ENCODE peak calls at places on chromosomes 6 and 20, in five cellular contexts. A is esophagus muscularis mucosa, N is AG09309, J is adrenal gland, H is psoas muscle. L is an unnamed sample.

GRCh38 chr6:111982681-111983080 is 71.2 kb upstream of the CCN6 start:
- DNase-seq in A (no peak), N (no peak), J (no peak), H (no peak), L (no peak)

GRCh38 chr20:32205502-32206382 is 1.8 kb downstream of the PLAGL2 start:
- DNase-seq in A (no peak), N (no peak), J (no peak), H (no peak), L (no peak)

GRCh38 chr6:35776364-35777215 is at the start of gene CLPSL2:
- DNase-seq in A (no peak), N (no peak), J (no peak), H (no peak), L (no peak)

GRCh38 chr6:88815491-88815890 is 147.9 kb downstream of the RNGTT start:
- DNase-seq in A (no peak), N (no peak), J (no peak), H (no peak), L (no peak)

GRCh38 chr6:126100386-126100785 is 114.0 kb downstream of the TRMT11 start:
- DNase-seq in A (peak), N (no peak), J (no peak), H (no peak), L (no peak)

GRCh38 chr6:112308476-112308875 is 38.7 kb upstream of the RFPL4B start:
- DNase-seq in A (no peak), N (peak), J (no peak), H (peak), L (no peak)

GRCh38 chr6:2179950-2180349 is 65.5 kb downstream of the GMDS start:
- DNase-seq in A (no peak), N (no peak), J (no peak), H (no peak), L (no peak)

GRCh38 chr6:117531346-117531745 is 48.9 kb downstream of the DCBLD1 start:
- DNase-seq in A (no peak), N (no peak), J (no peak), H (no peak), L (no peak)

GRCh38 chr6:79946242-79946641 is 1.1 kb downstream of the ELOVL4 start:
- DNase-seq in A (no peak), N (no peak), J (no peak), H (no peak), L (no peak)

GRCh38 chr20:58017237-58017969 is 211.1 kb downstream of the ANKRD60 start:
- DNase-seq in A (no peak), N (peak), J (no peak), H (no peak), L (peak)

GRCh38 chr6:106275692-106276091 is 49.9 kb downstream of the ATG5 start:
- DNase-seq in A (no peak), N (no peak), J (no peak), H (no peak), L (no peak)

GRCh38 chr6:11392778-11393507 is 144.6 kb upstream of the TMEM170B start:
- DNase-seq in A (no peak), N (no peak), J (peak), H (no peak), L (no peak)

GRCh38 chr6:53568776-53569616 is 24.1 kb upstream of the GCLC start:
- DNase-seq in A (no peak), N (no peak), J (no peak), H (no peak), L (no peak)

GRCh38 chr6:53564401-53565065 is 19.6 kb upstream of the GCLC start:
- DNase-seq in A (no peak), N (no peak), J (no peak), H (no peak), L (no peak)

GRCh38 chr6:53566755-53567154 is 21.9 kb upstream of the GCLC start:
- DNase-seq in A (no peak), N (no peak), J (no peak), H (no peak), L (no peak)

GRCh38 chr6:53567701-53568100 is 22.8 kb upstream of the GCLC start:
- DNase-seq in A (no peak), N (no peak), J (no peak), H (no peak), L (no peak)

DNA sequence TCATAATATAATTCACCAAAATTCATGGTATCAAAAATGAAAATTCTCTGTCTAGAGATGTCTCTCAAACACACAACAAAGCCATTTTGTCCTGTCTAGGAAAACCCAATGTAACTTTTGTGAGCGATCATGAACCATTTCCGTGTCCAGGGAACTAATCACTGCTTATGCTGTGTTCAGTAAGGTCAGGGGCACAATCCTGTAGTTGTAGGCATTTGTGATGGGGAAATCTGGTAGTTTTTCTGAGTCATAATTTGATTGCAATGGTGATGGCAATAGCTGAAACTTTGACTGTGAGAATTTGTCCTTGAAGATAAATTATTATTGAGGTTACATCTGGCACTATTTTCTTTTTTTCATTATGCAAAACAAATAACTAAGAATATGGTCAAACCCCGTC is 21.0 kb upstream of the GCLC start:
- DNase-seq in A (no peak), N (no peak), J (peak), H (no peak), L (no peak)
- TF ChIP-seq CTCF in A (no peak), N (no peak), J (no peak), H (no peak), L (no peak)

GRCh38 chr6:136738178-136739057 is 53.9 kb downstream of the MAP3K5 start:
- DNase-seq in A (no peak), N (no peak), J (peak), H (no peak), L (no peak)

GRCh38 chr6:136740050-136740974 is 52.0 kb downstream of the MAP3K5 start:
- DNase-seq in A (no peak), N (no peak), J (no peak), H (no peak), L (no peak)

GRCh38 chr6:136737343-136738177 is 54.7 kb downstream of the MAP3K5 start:
- DNase-seq in A (no peak), N (peak), J (peak), H (no peak), L (no peak)

GRCh38 chr6:136739071-136739470 is 53.2 kb downstream of the MAP3K5 start:
- DNase-seq in A (no peak), N (no peak), J (no peak), H (no peak), L (no peak)

GRCh38 chr6:136739501-136739900 is 52.8 kb downstream of the MAP3K5 start:
- DNase-seq in A (no peak), N (no peak), J (no peak), H (no peak), L (no peak)
- TF ChIP-seq CTCF in A (no peak), N (no peak), J (no peak), H (no peak), L (no peak)

GRCh38 chr6:155495011-155495768 is 39.6 kb upstream of the NOX3 start:
- DNase-seq in A (no peak), N (peak), J (peak), H (peak), L (no peak)
- TF ChIP-seq CTCF in A (no peak), N (peak), J (peak), H (peak), L (peak)

GRCh38 chr6:25637946-25638345 is 14.1 kb upstream of the SCGN start:
- DNase-seq in A (no peak), N (no peak), J (no peak), H (no peak), L (no peak)
- TF ChIP-seq CTCF in A (no peak), N (no peak), J (no peak), H (no peak), L (no peak)

GRCh38 chr20:6116763-6117162 is 6.1 kb downstream of the FERMT1 start:
- DNase-seq in A (no peak), N (no peak), J (no peak), H (no peak), L (no peak)
- TF ChIP-seq CTCF in A (no peak), N (no peak), J (no peak), H (no peak), L (no peak)

GRCh38 chr6:56050530-56050929 is 175.1 kb upstream of the BMP5 start:
- DNase-seq in A (no peak), N (no peak), J (no peak), H (no peak), L (no peak)
- TF ChIP-seq CTCF in A (no peak), N (no peak), J (no peak), H (no peak), L (no peak)

GRCh38 chr6:62615366-62616015 is 329.5 kb upstream of the KHDRBS2 start:
- DNase-seq in A (no peak), N (no peak), J (no peak), H (no peak), L (no peak)
- TF ChIP-seq CTCF in A (no peak), N (no peak), J (no peak), H (no peak), L (no peak)

GRCh38 chr6:143583542-143584330 is 72.2 kb upstream of the FUCA2 start:
- DNase-seq in A (no peak), N (no peak), J (no peak), H (no peak), L (no peak)

GRCh38 chr6:143578054-143578453 is 66.5 kb upstream of the FUCA2 start:
- DNase-seq in A (no peak), N (no peak), J (no peak), H (no peak), L (no peak)

GRCh38 chr6:143586557-143586956 is 75.0 kb upstream of the FUCA2 start:
- DNase-seq in A (no peak), N (no peak), J (peak), H (no peak), L (no peak)

GRCh38 chr6:143579703-143580102 is 68.2 kb upstream of the FUCA2 start:
- DNase-seq in A (no peak), N (peak), J (peak), H (peak), L (no peak)

DNA sequence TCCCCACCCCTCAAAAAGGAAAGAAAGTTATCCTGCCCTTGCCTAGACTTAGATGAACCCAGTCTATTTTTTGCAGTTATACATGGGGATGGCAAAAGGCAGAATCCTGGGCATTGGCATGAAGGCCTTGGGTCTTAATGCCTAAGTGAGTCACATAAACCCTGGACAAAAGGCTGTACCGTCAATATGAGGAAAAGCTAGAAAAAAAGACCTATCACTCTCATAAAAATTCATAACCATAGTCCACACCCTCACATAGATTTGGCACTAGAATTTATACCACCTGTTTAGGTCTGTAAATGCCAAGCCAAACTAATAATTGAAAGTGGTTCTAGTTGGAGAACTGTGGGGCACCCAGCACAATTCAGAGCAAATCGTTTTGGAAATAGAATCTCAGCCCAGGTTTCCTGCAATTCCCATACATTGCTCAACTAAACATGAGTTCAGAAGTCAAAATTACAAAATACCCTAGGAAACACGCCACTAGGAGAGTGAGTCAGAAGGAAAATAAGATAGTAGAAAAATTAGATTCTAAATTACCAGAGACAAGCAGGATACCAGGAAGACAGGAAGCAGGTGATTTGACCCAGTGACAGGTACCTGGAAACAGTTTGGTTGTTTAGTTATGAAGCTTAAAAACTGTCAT is 70.4 kb upstream of the FUCA2 start:
- DNase-seq in A (no peak), N (no peak), J (no peak), H (no peak), L (no peak)
- TF ChIP-seq CTCF in A (no peak), N (no peak), J (no peak), H (no peak), L (no peak)

GRCh38 chr20:45238139-45238538 is 16.2 kb downstream of the SLPI start:
- DNase-seq in A (no peak), N (no peak), J (no peak), H (no peak), L (no peak)

GRCh38 chr20:45230631-45231030 is 9.5 kb downstream of the SEMG2 start:
- DNase-seq in A (no peak), N (no peak), J (no peak), H (no peak), L (no peak)

DNA sequence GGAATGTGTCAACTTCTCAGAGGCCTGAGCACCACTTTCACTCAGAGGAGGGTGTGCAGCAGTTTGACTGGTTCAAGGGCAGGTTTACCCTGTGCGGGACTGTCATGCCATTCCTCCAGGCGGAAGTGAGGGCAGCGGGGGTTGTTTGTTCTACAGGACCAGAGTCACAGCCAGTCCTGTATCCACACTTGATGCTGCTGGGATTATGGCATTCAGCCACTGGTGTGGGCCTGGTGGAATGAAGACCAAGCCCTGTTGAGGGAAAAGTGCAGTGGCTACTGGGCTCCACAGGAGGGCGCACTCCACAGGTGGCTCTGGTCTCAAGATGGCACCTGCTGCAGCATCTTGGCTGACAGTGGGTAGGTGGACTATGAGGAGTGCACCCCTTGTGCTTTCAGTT is 14.8 kb downstream of the SEMG2 start:
- DNase-seq in A (no peak), N (no peak), J (no peak), H (no peak), L (no peak)
- TF ChIP-seq CTCF in A (no peak), N (peak), J (no peak), H (no peak), L (peak)

GRCh38 chr6:25709761-25710160 is 44.8 kb upstream of the SLC17A4 start:
- DNase-seq in A (no peak), N (no peak), J (no peak), H (no peak), L (no peak)

GRCh38 chr6:25715794-25716193 is 38.7 kb upstream of the SLC17A4 start:
- DNase-seq in A (no peak), N (no peak), J (no peak), H (no peak), L (no peak)

GRCh38 chr6:25714765-25715164 is 39.8 kb upstream of the SLC17A4 start:
- DNase-seq in A (no peak), N (no peak), J (no peak), H (no peak), L (no peak)

GRCh38 chr6:25710287-25710686 is 44.3 kb upstream of the SLC17A4 start:
- DNase-seq in A (no peak), N (no peak), J (no peak), H (no peak), L (no peak)

GRCh38 chr6:25713802-25714201 is 40.7 kb upstream of the SLC17A4 start:
- DNase-seq in A (no peak), N (no peak), J (no peak), H (no peak), L (no peak)
- TF ChIP-seq CTCF in A (no peak), N (no peak), J (no peak), H (no peak), L (no peak)

L was measured in type B pancreatic cell.